ENCODE peak calls at places on chromosomes 1 and 21, in ten cellular contexts. O is astrocyte of the spinal cord, Z is AG09309, B is stomach, V is GM13977, G is AG04450, L is breast epithelium, M is MM.1S, X is RWPE2, T is endothelial cell of umbilical vein. Y is an unnamed sample.

GRCh38 chr1:72282271-72282656 is at the start of gene NEGR1:
- DNase-seq in O (peak), Z (peak), B (no peak), V (no peak), G (peak), L (peak), M (no peak), X (peak), T (peak), Y (peak)

GRCh38 chr1:52913537-52913936 is 8.0 kb downstream of the ECHDC2 start:
- DNase-seq in O (no peak), Z (no peak), B (no peak), V (no peak), G (no peak), L (no peak), M (no peak), X (no peak), T (no peak), Y (no peak)

GRCh38 chr1:156383023-156383422 is 14.0 kb downstream of the RHBG start:
- DNase-seq in O (peak), Z (no peak), B (peak), V (peak), G (no peak), L (no peak), M (peak), X (no peak), T (peak), Y (peak)

GRCh38 chr1:100292711-100293110 is 26.7 kb downstream of the RTCA start:
- DNase-seq in O (peak), Z (no peak), B (no peak), V (no peak), G (no peak), L (no peak), M (no peak), X (no peak), T (peak), Y (no peak)

GRCh38 chr1:100250807-100251206 is 1.2 kb upstream of the DBT start:
- DNase-seq in O (no peak), Z (no peak), B (no peak), V (no peak), G (no peak), L (no peak), M (no peak), X (no peak), T (no peak), Y (no peak)

GRCh38 chr1:41539416-41539800 is 54.9 kb upstream of the EDN2 start:
- DNase-seq in O (no peak), Z (no peak), B (no peak), V (no peak), G (no peak), L (no peak), M (no peak), X (no peak), T (no peak), Y (no peak)

GRCh38 chr1:64948905-64949833 is 17.2 kb downstream of the JAK1 start:
- DNase-seq in O (no peak), Z (no peak), B (no peak), V (no peak), G (no peak), L (no peak), M (no peak), X (no peak), T (peak), Y (no peak)

GRCh38 chr1:7538033-7538432 is 233.1 kb upstream of the VAMP3 start:
- DNase-seq in O (peak), Z (no peak), B (no peak), V (no peak), G (no peak), L (no peak), M (no peak), X (peak), T (peak), Y (peak)

GRCh38 chr21:43343095-43343991 is 83.6 kb downstream of the SIK1 start:
- DNase-seq in O (no peak), Z (no peak), B (peak), V (no peak), G (no peak), L (no peak), M (no peak), X (no peak), T (no peak), Y (no peak)

GRCh38 chr1:99849413-99849743 is 783 bp upstream of the AGL start:
- DNase-seq in O (peak), Z (no peak), B (no peak), V (no peak), G (no peak), L (no peak), M (no peak), X (no peak), T (no peak), Y (no peak)

GRCh38 chr1:109764561-109765482 is 1.1 kb upstream of the EPS8L3 start:
- DNase-seq in O (no peak), Z (no peak), B (peak), V (no peak), G (no peak), L (no peak), M (no peak), X (peak), T (no peak), Y (peak)

GRCh38 chr1:159920202-159920601 is 5.1 kb downstream of the TAGLN2 start:
- DNase-seq in O (no peak), Z (no peak), B (no peak), V (no peak), G (no peak), L (no peak), M (no peak), X (no peak), T (no peak), Y (no peak)

GRCh38 chr21:35637431-35637830 is 422.9 kb downstream of the SETD4 start:
- DNase-seq in O (peak), Z (no peak), B (peak), V (no peak), G (no peak), L (no peak), M (no peak), X (no peak), T (peak), Y (no peak)

GRCh38 chr1:228265167-228265566 is 57.3 kb downstream of the OBSCN start:
- DNase-seq in O (no peak), Z (peak), B (no peak), V (peak), G (no peak), L (no peak), M (no peak), X (no peak), T (peak), Y (no peak)

GRCh38 chr1:92485374-92486250 is 1.1 kb downstream of the GFI1 start:
- DNase-seq in O (peak), Z (no peak), B (peak), V (peak), G (no peak), L (no peak), M (peak), X (no peak), T (peak), Y (peak)

GRCh38 chr1:67564193-67564592 is 120.8 kb upstream of the GADD45A start:
- DNase-seq in O (no peak), Z (peak), B (no peak), V (no peak), G (no peak), L (no peak), M (peak), X (no peak), T (peak), Y (no peak)

GRCh38 chr1:67559222-67559700 is 125.7 kb upstream of the GADD45A start:
- DNase-seq in O (peak), Z (peak), B (no peak), V (no peak), G (no peak), L (peak), M (no peak), X (no peak), T (no peak), Y (peak)

GRCh38 chr1:67560580-67561285 is 124.3 kb upstream of the GADD45A start:
- DNase-seq in O (no peak), Z (no peak), B (no peak), V (no peak), G (no peak), L (no peak), M (no peak), X (no peak), T (no peak), Y (no peak)

GRCh38 chr1:67563684-67564083 is 121.3 kb upstream of the GADD45A start:
- DNase-seq in O (no peak), Z (no peak), B (no peak), V (no peak), G (no peak), L (no peak), M (no peak), X (no peak), T (no peak), Y (no peak)

DNA sequence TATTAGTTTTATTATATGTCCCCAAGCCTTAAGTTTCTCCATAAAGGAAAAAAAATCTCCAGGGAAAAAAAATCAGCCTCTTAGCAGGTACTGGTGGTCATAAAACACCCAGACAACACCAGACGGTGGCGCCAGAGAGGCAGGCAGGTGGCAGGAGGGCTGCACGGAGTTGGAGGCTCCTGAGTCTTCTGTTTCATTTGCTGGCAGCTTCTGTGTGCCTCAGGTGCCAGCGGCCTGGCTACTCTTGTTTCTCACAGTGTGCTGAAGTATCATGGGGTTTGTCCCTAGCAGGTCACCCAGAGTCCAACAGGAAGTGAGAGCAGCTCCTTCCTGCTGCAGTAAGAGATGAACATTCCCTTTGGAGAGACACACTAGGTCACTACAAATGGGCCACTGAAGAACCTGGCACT is 123.3 kb upstream of the GADD45A start:
- DNase-seq in O (peak), Z (peak), B (peak), V (peak), G (peak), L (peak), M (peak), X (peak), T (peak), Y (peak)
- TF ChIP-seq CTCF in O (peak), Z (peak), B (peak), V (peak), G (peak), L (peak), M (peak), X (peak), T (peak), Y (peak)

GRCh38 chr1:29332204-29332603 is 95.9 kb downstream of the PTPRU start:
- DNase-seq in O (peak), Z (no peak), B (no peak), V (no peak), G (no peak), L (no peak), M (peak), X (no peak), T (peak), Y (no peak)
- TF ChIP-seq CTCF in O (peak), Z (peak), B (no peak), V (peak), G (peak), L (no peak), M (peak), X (no peak), T (peak), Y (peak)

GRCh38 chr1:155308493-155309422 is at the start of gene FDPS:
- DNase-seq in O (peak), Z (peak), B (peak), V (peak), G (peak), L (peak), M (peak), X (peak), T (peak), Y (peak)
- TF ChIP-seq CTCF in O (no peak), Z (no peak), B (no peak), V (no peak), G (no peak), L (peak), M (no peak), X (no peak), T (no peak), Y (peak)

GRCh38 chr1:114107474-114108175 is 46.0 kb downstream of the SYT6 start:
- DNase-seq in O (no peak), Z (no peak), B (no peak), V (no peak), G (no peak), L (no peak), M (no peak), X (no peak), T (no peak), Y (no peak)
- TF ChIP-seq CTCF in O (no peak), Z (no peak), B (no peak), V (peak), G (no peak), L (no peak), M (no peak), X (no peak), T (no peak), Y (peak)

GRCh38 chr1:174736831-174737230 is 262.9 kb upstream of the CACYBP start:
- DNase-seq in O (no peak), Z (no peak), B (no peak), V (no peak), G (no peak), L (no peak), M (no peak), X (no peak), T (no peak), Y (no peak)
- TF ChIP-seq CTCF in O (no peak), Z (no peak), B (no peak), V (no peak), G (no peak), L (no peak), M (no peak), X (no peak), T (no peak), Y (no peak)

DNA sequence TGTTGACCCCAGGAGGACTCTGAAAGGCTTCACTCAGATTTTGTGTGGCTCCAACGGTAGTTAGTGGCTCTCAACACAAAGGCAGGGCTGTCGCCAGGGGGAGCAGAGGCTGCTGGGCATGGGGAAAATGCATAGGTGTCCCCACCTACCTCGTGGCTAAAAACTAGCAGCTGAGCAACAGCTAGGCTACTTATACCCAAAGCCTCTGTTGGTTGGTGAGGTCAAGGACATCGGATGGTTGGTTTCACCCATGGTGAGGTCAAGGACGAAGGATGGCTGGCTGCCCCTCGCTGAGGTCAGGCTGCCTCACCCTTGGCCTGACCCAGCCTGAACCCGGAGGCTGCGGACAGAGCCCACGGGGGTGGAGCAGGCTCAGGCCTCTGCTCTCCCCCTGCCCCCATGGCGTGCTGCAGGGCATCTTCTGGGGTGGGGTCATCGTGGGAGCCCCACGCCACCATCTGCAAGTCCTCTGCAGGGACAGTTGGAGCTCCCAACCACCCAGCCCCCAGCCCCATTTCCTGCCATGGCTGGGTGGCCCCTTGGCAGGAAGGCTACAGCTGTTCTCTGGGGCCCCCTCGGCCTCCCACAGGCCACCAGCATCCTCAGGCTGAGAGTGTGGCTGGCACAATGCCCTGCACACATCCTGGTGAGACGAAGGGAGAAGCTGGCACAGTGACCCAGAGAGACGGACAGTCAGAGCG is 8.5 kb upstream of the GNB1 start:
- DNase-seq in O (no peak), Z (no peak), B (no peak), V (no peak), G (no peak), L (no peak), M (no peak), X (no peak), T (no peak), Y (no peak)
- TF ChIP-seq CTCF in O (peak), Z (peak), B (no peak), V (peak), G (peak), L (no peak), M (no peak), X (no peak), T (no peak), Y (no peak)

Y was measured in left ventricle myocardium inferior.